ENCODE peak calls at places on chromosome 13, in five cellular contexts. W is mesendoderm, M is SK-N-SH, F is GM23338, K is endothelial cell of umbilical vein. T is an unnamed sample. For H3K36me3, the result is how much of the 10 kb centered on the place peaks cover.

GRCh38 chr13:33372251-33372919 is 86.8 kb upstream of the STARD13 start:
- DNase-seq in W (no peak), M (no peak), F (no peak), K (no peak), T (no peak)

GRCh38 chr13:75186384-75186783 is 295.6 kb downstream of the TBC1D4 start:
- DNase-seq in W (no peak), M (no peak), F (no peak), K (peak), T (no peak)

GRCh38 chr13:26221399-26221720 is 754 bp downstream of the RNF6 start:
- DNase-seq in W (no peak), M (no peak), F (no peak), K (no peak), T (no peak)

GRCh38 chr13:70568571-70568970 is 460.3 kb upstream of the KLHL1 start:
- DNase-seq in W (peak), M (peak), F (peak), K (peak), T (peak)

GRCh38 chr13:112740502-112741131 is 50.8 kb downstream of the ATP11A start:
- DNase-seq in W (no peak), M (no peak), F (no peak), K (peak), T (no peak)

GRCh38 chr13:43805071-43805468 is 18.3 kb upstream of the ENOX1 start:
- DNase-seq in W (peak), M (peak), F (peak), K (peak), T (peak)

GRCh38 chr13:50306096-50306495 is 290.9 kb downstream of the KCNRG start:
- DNase-seq in W (no peak), M (no peak), F (no peak), K (no peak), T (no peak)

GRCh38 chr13:27211771-27212364 is 39.5 kb upstream of the RPL21 start:
- DNase-seq in W (no peak), M (no peak), F (no peak), K (no peak), T (peak)

GRCh38 chr13:64234255-64234654 is 2818.6 kb upstream of the PCDH20 start:
- DNase-seq in W (no peak), M (no peak), F (no peak), K (peak), T (peak)

GRCh38 chr13:108787709-108788394 is 158.4 kb downstream of the MYO16 start:
- DNase-seq in W (no peak), M (peak), F (no peak), K (no peak), T (no peak)

GRCh38 chr13:77928909-77929308 is 10.3 kb upstream of the EDNRB start:
- DNase-seq in W (no peak), M (no peak), F (no peak), K (peak), T (peak)

GRCh38 chr13:89214115-89214514 is 1542.9 kb downstream of the SLITRK5 start:
- DNase-seq in W (no peak), M (no peak), F (no peak), K (no peak), T (no peak)

GRCh38 chr13:100382787-100383186 is 205.8 kb downstream of the GGACT start:
- DNase-seq in W (no peak), M (no peak), F (no peak), K (no peak), T (no peak)

GRCh38 chr13:28494861-28495585 is at the start of gene FLT1:
- DNase-seq in W (peak), M (peak), F (peak), K (peak), T (no peak)

GRCh38 chr13:83378901-83379300 is 503.4 kb downstream of the SLITRK1 start:
- DNase-seq in W (no peak), M (no peak), F (no peak), K (no peak), T (no peak)

GRCh38 chr13:67223024-67223423 is 7.1 kb downstream of the PCDH9 start:
- DNase-seq in W (no peak), M (no peak), F (no peak), K (peak), T (peak)

GRCh38 chr13:112575680-112576079 is 12.3 kb downstream of the TUBGCP3 start:
- DNase-seq in W (peak), M (peak), F (peak), K (peak), T (no peak)

GRCh38 chr13:21297452-21297851 is 121.0 kb downstream of the MRPL57 start:
- DNase-seq in W (peak), M (no peak), F (no peak), K (no peak), T (no peak)

GRCh38 chr13:83386609-83387008 is 495.7 kb downstream of the SLITRK1 start:
- DNase-seq in W (no peak), M (no peak), F (no peak), K (no peak), T (no peak)

GRCh38 chr13:98004107-98004506 is 50.6 kb downstream of the IPO5 start:
- DNase-seq in W (no peak), M (no peak), F (no peak), K (no peak), T (peak)

GRCh38 chr13:76992548-76993001 is 694 bp downstream of the CLN5 start:
- DNase-seq in W (peak), M (peak), F (peak), K (peak), T (peak)

GRCh38 chr13:49319555-49320350 is 72.0 kb downstream of the CDADC1 start:
- DNase-seq in W (no peak), M (no peak), F (no peak), K (no peak), T (no peak)

GRCh38 chr13:29362849-29363604 is 232.5 kb downstream of the SLC7A1 start:
- DNase-seq in W (peak), M (peak), F (peak), K (peak), T (peak)

GRCh38 chr13:54758795-54759194 is 1730.2 kb downstream of the OLFM4 start:
- DNase-seq in W (peak), M (no peak), F (peak), K (no peak), T (no peak)

GRCh38 chr13:96652506-96652905 is 341.8 kb downstream of the OXGR1 start:
- DNase-seq in W (no peak), M (no peak), F (no peak), K (no peak), T (no peak)

GRCh38 chr13:62375653-62376052 is 960.0 kb upstream of the PCDH20 start:
- DNase-seq in W (no peak), M (no peak), F (no peak), K (no peak), T (no peak)

GRCh38 chr13:41991936-41992335 is 31.0 kb upstream of the VWA8 start:
- DNase-seq in W (no peak), M (no peak), F (no peak), K (no peak), T (no peak)

GRCh38 chr13:59458908-59459579 is 704.7 kb downstream of the DIAPH3 start:
- DNase-seq in W (peak), M (no peak), F (peak), K (peak), T (peak)

GRCh38 chr13:112674412-112675383 is 15.1 kb upstream of the ATP11A start:
- DNase-seq in W (no peak), M (no peak), F (no peak), K (no peak), T (no peak)

GRCh38 chr13:72851678-72852014 is 69.7 kb downstream of the PIBF1 start:
- DNase-seq in W (peak), M (no peak), F (no peak), K (no peak), T (no peak)

GRCh38 chr13:72849571-72849970 is 67.6 kb downstream of the PIBF1 start:
- DNase-seq in W (no peak), M (no peak), F (no peak), K (no peak), T (no peak)

GRCh38 chr13:72850959-72851677 is 69.2 kb downstream of the PIBF1 start:
- DNase-seq in W (no peak), M (peak), F (peak), K (no peak), T (no peak)

GRCh38 chr13:72853000-72853399 is 71.1 kb downstream of the PIBF1 start:
- DNase-seq in W (no peak), M (no peak), F (no peak), K (no peak), T (no peak)

GRCh38 chr13:72852207-72852606 is 70.3 kb downstream of the PIBF1 start:
- DNase-seq in W (no peak), M (no peak), F (no peak), K (no peak), T (no peak)
- H3K36me3 ChIP-seq in W (under half), M (under half), F (under half), K (under half), T (under half)

DNA sequence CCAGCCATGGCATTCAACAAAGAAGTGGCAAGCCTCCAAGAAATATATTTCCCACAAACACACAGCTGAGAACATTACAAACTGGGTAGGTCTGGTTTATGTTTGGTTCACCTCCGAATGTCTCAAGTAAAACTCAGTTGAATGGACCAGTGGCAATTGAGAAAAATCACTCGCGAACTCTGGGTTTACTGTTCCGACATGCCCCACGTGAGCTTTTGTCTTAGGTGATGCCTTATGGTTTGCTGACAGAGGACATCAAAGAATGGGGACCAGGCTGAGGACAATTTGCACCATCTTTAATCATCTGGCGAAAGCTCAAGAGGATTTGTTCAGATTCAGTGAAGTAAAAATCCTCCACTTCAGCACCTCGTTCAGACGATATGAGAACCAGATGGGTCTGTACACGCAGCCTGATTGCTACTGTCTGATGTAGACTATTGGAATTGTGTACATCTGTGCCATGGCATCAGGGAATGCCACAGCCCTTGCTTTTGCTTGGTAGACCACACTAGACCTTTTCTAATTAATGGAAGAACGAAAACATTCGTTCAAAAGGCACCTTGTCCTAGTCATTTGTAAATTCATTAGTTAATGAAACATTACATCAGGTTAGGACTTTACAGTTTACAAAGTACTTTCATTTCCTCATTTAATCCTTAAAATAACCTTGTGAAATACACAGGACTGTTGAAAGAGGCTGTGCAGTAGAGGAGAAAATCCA is 59.4 kb downstream of the SLC10A2 start:
- DNase-seq in W (no peak), M (no peak), F (no peak), K (no peak), T (no peak)
- H3K4me3 ChIP-seq in W (no peak), M (no peak), F (no peak), K (no peak), T (no peak)

GRCh38 chr13:114127473-114128347 is 4.7 kb downstream of the RASA3 start:
- DNase-seq in W (no peak), M (no peak), F (no peak), K (peak), T (no peak)
- H3K4me2 ChIP-seq in W (no peak), M (peak), F (no peak), K (peak), T (no peak)

GRCh38 chr13:107367258-107367657 is 799.3 kb upstream of the ARGLU1 start:
- DNase-seq in W (no peak), M (no peak), F (no peak), K (peak), T (peak)
- H3K36me3 ChIP-seq in W (under half), M (under half), F (under half), K (under half), T (under half)

DNA sequence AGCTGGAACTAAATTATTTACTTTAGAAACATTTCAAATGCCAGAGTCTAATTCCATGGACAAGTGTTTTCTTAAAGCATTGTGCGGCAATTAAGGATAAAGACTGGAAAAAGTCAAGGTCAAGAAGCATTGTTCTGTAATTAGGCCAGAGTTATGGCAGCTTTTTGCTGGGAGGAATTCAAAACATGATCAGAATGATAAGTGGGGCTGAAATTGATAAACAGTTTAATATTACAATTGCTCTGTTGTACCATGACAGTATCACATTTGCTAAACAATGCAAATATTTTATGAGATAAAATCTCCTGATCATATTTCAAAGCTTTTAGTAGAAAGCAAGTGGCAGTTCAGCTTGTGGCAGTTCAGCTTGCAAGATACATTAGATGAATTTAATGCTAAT is 513.7 kb downstream of the GPC6 start:
- DNase-seq in W (no peak), M (peak), F (no peak), K (no peak), T (no peak)
- H3K4me3 ChIP-seq in W (no peak), M (no peak), F (no peak), K (no peak), T (no peak)

GRCh38 chr13:104553156-104553555 is 1486.9 kb upstream of the SLC10A2 start:
- DNase-seq in W (no peak), M (no peak), F (no peak), K (peak), T (peak)
- H3K4me2 ChIP-seq in W (no peak), M (no peak), F (no peak), K (peak), T (peak)

GRCh38 chr13:111203742-111204386 is 88.8 kb downstream of the ARHGEF7 start:
- DNase-seq in W (no peak), M (no peak), F (no peak), K (peak), T (no peak)
- H3K36me3 ChIP-seq in W (under half), M (under half), F (under half), K (under half), T (under half)

DNA sequence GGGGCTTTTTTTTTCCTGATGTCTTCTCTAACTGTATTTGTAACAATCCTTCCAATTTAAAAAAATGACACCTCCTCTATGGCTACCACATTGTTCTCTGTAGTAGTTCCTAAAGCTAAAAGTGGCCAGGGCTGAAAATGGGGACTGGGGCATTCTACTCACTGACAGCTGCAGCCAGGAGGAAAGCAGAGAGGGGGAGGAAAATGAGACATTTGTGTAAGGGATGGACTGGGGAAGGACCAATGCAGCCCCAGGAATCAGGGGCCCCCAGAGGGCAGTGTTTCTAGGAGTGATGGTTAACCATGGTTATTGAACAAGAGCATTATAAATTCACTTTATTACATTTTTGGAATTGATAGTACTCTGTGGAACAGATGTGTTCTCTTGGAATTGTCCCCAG is 34.3 kb upstream of the C1QTNF9 start:
- DNase-seq in W (no peak), M (no peak), F (no peak), K (no peak), T (no peak)
- H3K4me3 ChIP-seq in W (no peak), M (no peak), F (no peak), K (no peak), T (no peak)

DNA sequence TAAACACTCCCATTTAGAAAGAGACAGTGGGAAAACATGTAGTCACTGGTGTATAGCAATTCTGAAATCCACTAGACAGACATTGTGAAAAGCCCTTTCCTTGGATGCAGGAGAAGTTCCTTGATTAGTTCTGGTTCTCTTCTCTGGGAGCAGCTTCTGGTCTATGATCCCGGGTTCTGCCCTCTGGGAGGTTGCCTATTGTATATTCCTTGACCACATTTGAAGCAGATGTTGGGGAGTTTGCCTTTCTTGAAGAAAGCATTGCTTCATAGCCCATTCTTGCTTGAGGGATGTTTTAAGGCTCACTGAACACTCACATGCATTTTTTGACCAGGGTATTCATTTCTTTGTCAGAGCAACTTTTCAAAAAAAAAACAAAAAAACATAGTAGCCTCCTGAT is 211.9 kb downstream of the NDFIP2 start:
- DNase-seq in W (no peak), M (no peak), F (no peak), K (no peak), T (no peak)
- H3K4me2 ChIP-seq in W (no peak), M (no peak), F (no peak), K (no peak), T (no peak)